ENCODE peak calls at places on chromosomes 4 and X, in six cellular contexts. M is amygdala; G is effector memory CD8-positive, alpha-beta T cell; D is activated T-helper 1 cell treated with Interleukin-2 at 50 U/mL for 16 hours; Y is stimulated activated CD4-positive, alpha-beta T cell treated with anti-CD3 and anti-CD28 coated beads, TNF-alpha, amount 100 ng/mL, for 4 hours; Z is BJ. V is an unnamed sample.

GRCh38 chr4:138899999-138900398 is 115.6 kb upstream of the NOCT start:
- DNase-seq in Z (no peak), G (no peak), M (no peak), Y (no peak), D (no peak), V (no peak)

GRCh38 chr4:140326395-140326993 is 47.0 kb upstream of the SCOC start:
- DNase-seq in Y (no peak), D (no peak), G (no peak), M (no peak), Z (no peak), V (no peak)

GRCh38 chr4:108881190-108881589 is 118.3 kb upstream of the ETNPPL start:
- DNase-seq in Z (no peak), D (no peak), M (no peak), G (no peak), Y (no peak), V (no peak)

GRCh38 chr4:82801910-82802521 is 3.4 kb upstream of the SCD5 start:
- DNase-seq in D (no peak), G (no peak), Y (no peak), Z (no peak), M (no peak), V (no peak)

GRCh38 chrX:16772460-16772859 is 13.8 kb upstream of the TXLNG start:
- DNase-seq in Y (no peak), Z (no peak), D (no peak), M (no peak), G (no peak), V (no peak)

GRCh38 chrX:15973299-15973698 is 118.7 kb upstream of the AP1S2 start:
- DNase-seq in Y (no peak), Z (no peak), M (peak), D (no peak), G (no peak), V (no peak)

GRCh38 chrX:150202641-150203248 is 160.4 kb upstream of the MAMLD1 start:
- DNase-seq in Y (no peak), D (no peak), G (no peak), M (no peak), Z (peak), V (no peak)

GRCh38 chrX:130401415-130402210 is at the start of gene RBMX2:
- DNase-seq in G (peak), M (peak), Z (peak), Y (peak), D (peak), V (peak)

GRCh38 chrX:11758400-11759171 is 549 bp downstream of the MSL3 start:
- DNase-seq in D (peak), M (peak), Y (peak), G (peak), Z (no peak), V (peak)

GRCh38 chr4:7481227-7481626 is 46.5 kb upstream of the PSAPL1 start:
- DNase-seq in Z (no peak), M (no peak), Y (no peak), G (no peak), D (no peak), V (no peak)

GRCh38 chrX:40012800-40013682 is 84.7 kb downstream of the BCOR start:
- DNase-seq in G (peak), M (no peak), Z (no peak), Y (no peak), D (no peak), V (peak)

GRCh38 chrX:8049827-8050226 is 121.2 kb downstream of the VCX2 start:
- DNase-seq in Z (no peak), D (no peak), G (no peak), Y (no peak), M (no peak), V (no peak)

GRCh38 chrX:107684956-107685385 is 56.7 kb downstream of the PRPS1 start:
- DNase-seq in M (peak), Y (no peak), G (no peak), D (no peak), Z (no peak), V (no peak)

GRCh38 chrX:106170318-106170717 is 2.2 kb downstream of the PWWP3B start:
- DNase-seq in D (no peak), Z (no peak), G (no peak), Y (no peak), M (no peak), V (no peak)

GRCh38 chr4:102789317-102789717 is 28.5 kb upstream of the MANBA start:
- DNase-seq in G (no peak), Y (no peak), M (no peak), D (no peak), Z (no peak), V (no peak)

GRCh38 chr4:4391866-4392265 is 5.0 kb downstream of the NSG1 start:
- DNase-seq in M (no peak), G (no peak), D (no peak), Z (no peak), Y (no peak), V (no peak)

GRCh38 chr4:45241976-45242375 is 515.6 kb upstream of the GNPDA2 start:
- DNase-seq in Y (no peak), G (no peak), M (no peak), Z (no peak), D (no peak), V (no peak)

GRCh38 chrX:11472381-11472780 is 179.2 kb downstream of the AMELX start:
- DNase-seq in G (no peak), Z (no peak), M (no peak), D (no peak), Y (no peak), V (no peak)

GRCh38 chrX:132592880-132593279 is 104.0 kb upstream of the MBNL3 start:
- DNase-seq in M (no peak), D (no peak), Z (no peak), Y (no peak), G (peak), V (no peak)

GRCh38 chrX:33086886-33087285 is 124.5 kb downstream of the DMD start:
- DNase-seq in Z (no peak), Y (no peak), G (no peak), M (no peak), D (no peak), V (no peak)

GRCh38 chr4:52266537-52267137 is 215.5 kb downstream of the SPATA18 start:
- DNase-seq in Z (no peak), G (no peak), Y (no peak), D (no peak), M (no peak), V (no peak)

GRCh38 chr4:139470997-139471665 is 17.2 kb downstream of the RAB33B start:
- DNase-seq in D (no peak), Y (no peak), Z (no peak), G (no peak), M (no peak), V (no peak)

GRCh38 chrX:10280061-10280460 is 123.3 kb downstream of the CLCN4 start:
- DNase-seq in D (no peak), M (no peak), G (no peak), Y (no peak), Z (no peak), V (no peak)

GRCh38 chr4:86718152-86718551 is 124.0 kb downstream of the PTPN13 start:
- DNase-seq in D (no peak), Z (no peak), M (no peak), Y (no peak), G (no peak), V (no peak)

GRCh38 chr4:48792348-48793006 is 12.4 kb upstream of the FRYL start:
- DNase-seq in Z (no peak), G (no peak), M (no peak), Y (no peak), D (no peak), V (no peak)

GRCh38 chr4:108900018-108900417 is 137.2 kb upstream of the ETNPPL start:
- DNase-seq in M (no peak), G (no peak), D (no peak), Y (no peak), Z (no peak), V (no peak)

GRCh38 chrX:43971966-43972961 is 926 bp downstream of the NDP start:
- DNase-seq in D (no peak), M (no peak), G (no peak), Y (no peak), Z (no peak), V (no peak)

GRCh38 chr4:133148690-133149363 is at the start of gene PCDH10:
- DNase-seq in M (peak), D (no peak), Y (no peak), G (no peak), Z (peak), V (no peak)

GRCh38 chr4:188663369-188663768 is 524.1 kb downstream of the TRIML1 start:
- DNase-seq in G (no peak), D (no peak), Z (no peak), M (no peak), Y (no peak), V (no peak)

GRCh38 chr4:8307714-8308113 is 38.2 kb downstream of the HTRA3 start:
- DNase-seq in Y (no peak), M (no peak), D (no peak), Z (no peak), G (no peak), V (no peak)

GRCh38 chr4:5890063-5890727 is 2.7 kb downstream of the CRMP1 start:
- DNase-seq in G (no peak), D (no peak), Y (no peak), M (peak), Z (no peak), V (no peak)

GRCh38 chr4:155796031-155796430 is 37.2 kb downstream of the GUCY1B1 start:
- DNase-seq in G (no peak), Y (no peak), M (no peak), D (no peak), Z (no peak), V (no peak)

GRCh38 chr4:46445689-46446339 is 55.9 kb upstream of the GABRA2 start:
- DNase-seq in G (no peak), Y (no peak), D (no peak), Z (no peak), M (no peak), V (no peak)

GRCh38 chrX:30593435-30594200 is 16.1 kb upstream of the TASL start:
- DNase-seq in Z (no peak), D (no peak), G (no peak), Y (peak), M (no peak), V (peak)

GRCh38 chr4:28287837-28288236 is 1427.2 kb downstream of the STIM2 start:
- DNase-seq in Y (no peak), Z (peak), D (no peak), M (no peak), G (no peak), V (no peak)

GRCh38 chr4:140223056-140223810 is 69.2 kb upstream of the MAML3 start:
- DNase-seq in G (no peak), Z (no peak), D (no peak), Y (no peak), M (no peak), V (no peak)

V was measured in activated T-cell treated with anti-CD3 and anti-CD28 coated beads for 1 hour.